ENCODE peak calls at places on chromosomes 13 and 19, in seven cellular contexts. K is hepatocyte; W is CD4-positive, CD25-positive, alpha-beta regulatory T cell; P is A673; E is psoas muscle; C is testis; Q is fibroblast of lung. Y is an unnamed sample.

GRCh38 chr13:52405767-52406494 is at the start of gene THSD1:
- DNase-seq in K (peak; percentile 45), W (no peak), P (peak; percentile 22), E (peak; percentile 75), C (no peak), Q (peak; percentile 62), Y (peak; percentile 86)

GRCh38 chr19:10826236-10826635 is 9.8 kb downstream of the TMED1 start:
- DNase-seq in K (no peak), W (no peak), P (no peak), E (no peak), C (no peak), Q (no peak), Y (no peak)

GRCh38 chr19:38233740-38234251 is 9.8 kb upstream of the DPF1 start:
- DNase-seq in K (peak; percentile 88), W (peak; percentile 50), P (peak; percentile 67), E (peak; percentile 74), C (peak; percentile 89), Q (peak; percentile 40), Y (peak; percentile 70)

GRCh38 chr13:51303882-51304281 is 35.6 kb upstream of the SERPINE3 start:
- DNase-seq in K (no peak), W (no peak), P (no peak), E (no peak), C (no peak), Q (no peak), Y (no peak)

GRCh38 chr13:73943137-73943964 is 190.9 kb downstream of the KLF12 start:
- DNase-seq in K (no peak), W (no peak), P (no peak), E (no peak), C (no peak), Q (no peak), Y (no peak)

GRCh38 chr19:23095406-23095805 is 21.4 kb upstream of the ZNF730 start:
- DNase-seq in K (no peak), W (no peak), P (no peak), E (no peak), C (no peak), Q (no peak), Y (no peak)

GRCh38 chr19:5891938-5892771 is 11.4 kb downstream of the NDUFA11 start:
- DNase-seq in K (peak; percentile 76), W (no peak), P (no peak), E (no peak), C (no peak), Q (peak; percentile 39), Y (no peak)

GRCh38 chr19:44356383-44357111 is at the start of gene ZNF112:
- DNase-seq in K (peak; percentile 93), W (no peak), P (peak; percentile 97), E (peak; percentile 80), C (peak; percentile 96), Q (peak; percentile 93), Y (peak; percentile 91)

GRCh38 chr13:50969691-50970090 is 60.1 kb downstream of the RNASEH2B start:
- DNase-seq in K (peak; percentile 34), W (no peak), P (peak; percentile 34), E (no peak), C (no peak), Q (peak; percentile 17), Y (no peak)

GRCh38 chr13:49464621-49465325 is 20.7 kb downstream of the SETDB2 start:
- DNase-seq in K (no peak), W (no peak), P (no peak), E (no peak), C (no peak), Q (no peak), Y (no peak)

GRCh38 chr13:107678075-107678689 is 537.2 kb downstream of the LIG4 start:
- DNase-seq in K (peak; percentile 48), W (no peak), P (no peak), E (no peak), C (no peak), Q (peak; percentile 2), Y (no peak)

GRCh38 chr13:79989251-79989661 is 351.7 kb downstream of the SPRY2 start:
- DNase-seq in K (peak; percentile 35), W (no peak), P (no peak), E (no peak), C (no peak), Q (peak; percentile 44), Y (no peak)

GRCh38 chr19:9793051-9793591 is 24.6 kb upstream of the ZNF846 start:
- DNase-seq in K (peak; percentile 83), W (peak; percentile 51), P (peak; percentile 75), E (peak; percentile 69), C (peak; percentile 65), Q (peak; percentile 58), Y (peak; percentile 82)

GRCh38 chr13:32150794-32151193 is 119.2 kb downstream of the FRY start:
- DNase-seq in K (no peak), W (no peak), P (no peak), E (peak; percentile 74), C (peak; percentile 62), Q (peak; percentile 88), Y (peak; percentile 75)

DNA sequence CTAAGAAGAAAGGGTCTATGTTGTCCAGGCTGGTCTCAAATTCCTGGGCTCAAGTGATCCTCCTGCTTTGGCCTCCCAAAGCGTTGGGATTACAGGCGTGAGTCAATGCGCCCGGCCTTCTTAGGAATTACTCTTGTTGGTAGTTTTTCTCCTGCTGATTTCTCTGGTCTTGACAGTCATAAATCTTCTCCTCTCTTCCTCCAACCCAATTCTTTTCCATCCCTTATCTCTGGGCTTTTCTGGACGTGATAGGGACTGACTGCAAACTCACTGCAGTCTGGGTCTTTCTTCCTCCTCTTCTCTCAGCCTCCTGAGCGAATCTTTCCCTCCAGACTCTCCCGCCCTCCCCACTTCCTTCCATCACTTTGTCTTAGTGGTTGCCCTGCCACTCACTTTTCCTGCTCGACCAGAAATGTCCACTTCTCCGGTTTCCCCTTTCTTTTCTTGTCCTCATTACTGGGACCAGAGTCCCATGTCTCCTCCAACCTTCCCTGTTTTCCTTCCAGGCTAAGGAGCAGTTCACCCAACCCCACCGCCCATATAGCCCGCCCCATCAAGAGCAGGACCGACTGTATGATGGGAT is 21.9 kb upstream of the TIMM44 start:
- DNase-seq in K (no peak), W (no peak), P (no peak), E (no peak), C (no peak), Q (no peak), Y (no peak)
- H3K27ac ChIP-seq in K (no peak overlapping the region), W (no peak overlapping the region), P (no peak overlapping the region), E (no peak overlapping the region), C (no peak overlapping the region), Q (no peak overlapping the region), Y (no peak overlapping the region)

DNA sequence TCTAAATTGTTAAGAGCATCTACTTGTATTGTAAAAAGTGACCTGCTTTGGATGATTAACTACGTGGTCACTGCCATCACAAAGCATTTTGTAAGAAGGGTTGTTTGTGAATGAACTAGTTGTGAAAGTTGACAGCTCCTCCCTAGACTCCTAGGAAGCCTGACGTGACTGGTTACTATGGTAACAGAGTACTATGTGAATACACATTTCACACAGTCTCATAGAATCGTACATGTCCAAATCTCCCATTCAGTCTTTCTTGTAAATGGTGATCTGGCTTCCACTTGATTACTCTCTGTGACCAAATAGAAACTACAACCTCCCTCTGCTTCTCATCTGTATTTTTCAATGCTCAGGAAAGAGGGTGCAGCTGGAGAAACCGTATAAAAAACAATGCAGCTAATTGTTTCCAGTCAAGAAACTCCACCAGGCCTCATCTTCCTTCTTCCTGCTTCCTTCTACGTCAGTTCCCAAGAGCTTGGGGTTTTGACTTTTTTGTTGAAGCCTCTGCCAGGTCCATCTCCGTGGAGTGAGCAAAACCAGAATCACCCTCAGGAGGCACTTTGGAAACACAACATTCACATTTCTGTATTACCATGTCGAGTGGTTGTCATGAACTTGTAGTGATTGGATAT is 83.4 kb downstream of the GPC6 start:
- DNase-seq in K (peak; percentile 48), W (no peak), P (peak; percentile 58), E (no peak), C (no peak), Q (peak; percentile 83), Y (no peak)
- H3K27ac ChIP-seq in K (peak overlapping the region; percentile 13), W (no peak overlapping the region), P (peak overlapping the region; percentile 19), E (no peak overlapping the region), C (no peak overlapping the region), Q (no peak overlapping the region), Y (no peak overlapping the region)

GRCh38 chr13:99545979-99546378 is 44.7 kb downstream of the TM9SF2 start:
- DNase-seq in K (no peak), W (no peak), P (no peak), E (no peak), C (no peak), Q (no peak), Y (no peak)

GRCh38 chr13:99548448-99548847 is 47.2 kb downstream of the TM9SF2 start:
- DNase-seq in K (no peak), W (no peak), P (no peak), E (no peak), C (no peak), Q (no peak), Y (no peak)

GRCh38 chr13:99542788-99543406 is 41.6 kb downstream of the TM9SF2 start:
- DNase-seq in K (no peak), W (peak; percentile 10), P (no peak), E (no peak), C (no peak), Q (no peak), Y (no peak)

DNA sequence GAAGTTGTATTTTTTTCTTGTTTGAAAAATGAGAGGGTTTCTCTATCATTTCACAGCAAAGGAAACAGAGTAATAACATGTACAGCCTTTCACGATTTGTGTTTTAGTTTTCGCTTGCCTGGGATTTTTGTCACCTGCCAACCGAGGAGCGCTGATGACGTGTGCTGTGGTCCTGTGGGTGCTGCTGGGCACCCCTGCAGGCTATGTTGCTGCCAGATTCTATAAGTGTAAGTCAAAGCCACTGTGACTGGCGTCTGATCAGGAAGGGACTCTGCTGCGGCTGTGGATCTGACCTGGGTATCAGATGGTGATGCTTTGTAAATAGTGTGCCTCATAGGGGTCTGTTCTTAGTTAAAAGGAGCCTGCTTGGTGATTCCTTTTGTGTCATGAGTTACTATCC is 45.6 kb downstream of the TM9SF2 start:
- DNase-seq in K (no peak), W (no peak), P (no peak), E (no peak), C (no peak), Q (no peak), Y (no peak)
- H3K27ac ChIP-seq in K (no peak overlapping the region), W (no peak overlapping the region), P (no peak overlapping the region), E (no peak overlapping the region), C (no peak overlapping the region), Q (no peak overlapping the region), Y (no peak overlapping the region)

GRCh38 chr13:36157475-36157874 is 26.3 kb upstream of the DCLK1 start:
- DNase-seq in K (no peak), W (no peak), P (peak; percentile 87), E (no peak), C (no peak), Q (no peak), Y (no peak)

GRCh38 chr13:36154567-36155231 is 23.5 kb upstream of the DCLK1 start:
- DNase-seq in K (peak; percentile 26), W (no peak), P (no peak), E (peak; percentile 23), C (peak; percentile 15), Q (peak; percentile 25), Y (peak; percentile 30)

GRCh38 chr13:36163303-36163702 is 32.1 kb upstream of the DCLK1 start:
- DNase-seq in K (no peak), W (no peak), P (peak; percentile 29), E (no peak), C (no peak), Q (peak; percentile 34), Y (no peak)

GRCh38 chr13:36160297-36160696 is 29.1 kb upstream of the DCLK1 start:
- DNase-seq in K (no peak), W (no peak), P (no peak), E (no peak), C (no peak), Q (no peak), Y (no peak)

GRCh38 chr13:36158606-36159005 is 27.4 kb upstream of the DCLK1 start:
- DNase-seq in K (no peak), W (no peak), P (no peak), E (no peak), C (no peak), Q (peak; percentile 78), Y (no peak)
- H3K27ac ChIP-seq in K (no peak overlapping the region), W (no peak overlapping the region), P (no peak overlapping the region), E (no peak overlapping the region), C (no peak overlapping the region), Q (no peak overlapping the region), Y (no peak overlapping the region)